ENCODE peak calls at places on chromosomes 4 and X, in seven cellular contexts. X, P, Q, J, V, A and D are unnamed samples.

GRCh38 chrX:28639502-28639901 is 52.3 kb downstream of the IL1RAPL1 start:
- DNase-seq in Q (no peak), P (no peak), X (peak), J (no peak), A (peak), V (no peak), D (no peak)

GRCh38 chr4:86834901-86835300 is 14.3 kb downstream of the SLC10A6 start:
- DNase-seq in X (peak), Q (no peak), P (no peak), A (peak), V (no peak), J (no peak), D (no peak)

GRCh38 chr4:158722291-158722916 is 792 bp downstream of the PPID start:
- DNase-seq in A (peak), V (no peak), Q (no peak), P (no peak), J (no peak), X (peak), D (no peak)

GRCh38 chrX:2490634-2491033 is 10.1 kb downstream of the DHRSX start:
- DNase-seq in X (no peak), J (peak), Q (no peak), A (no peak), P (no peak), V (no peak), D (peak)

GRCh38 chr4:1240721-1241465 is 8.0 kb downstream of the CTBP1 start:
- DNase-seq in J (peak), V (peak), A (no peak), P (peak), Q (peak), X (no peak), D (no peak)

GRCh38 chr4:48575964-48576363 is 85.9 kb downstream of the ZAR1 start:
- DNase-seq in A (peak), J (no peak), X (peak), Q (no peak), V (no peak), P (no peak), D (no peak)

GRCh38 chr4:107870916-107871786 is 46.4 kb downstream of the SGMS2 start:
- DNase-seq in V (no peak), J (no peak), Q (no peak), X (no peak), A (peak), P (no peak), D (no peak)

GRCh38 chr4:106294062-106294461 is 21.9 kb downstream of the TBCK start:
- DNase-seq in A (no peak), X (no peak), J (no peak), P (no peak), Q (no peak), V (no peak), D (no peak)

GRCh38 chrX:100194073-100194775 is 215.8 kb downstream of the PCDH19 start:
- DNase-seq in J (no peak), A (no peak), V (no peak), P (no peak), X (no peak), Q (no peak), D (no peak)

GRCh38 chrX:119477812-119478232 is 9.6 kb downstream of the SLC25A5 start:
- DNase-seq in Q (peak), J (no peak), X (peak), V (no peak), A (peak), P (no peak), D (no peak)

GRCh38 chrX:50100188-50100587 is 100.6 kb downstream of the AKAP4 start:
- DNase-seq in A (no peak), Q (no peak), V (no peak), P (no peak), X (no peak), J (no peak), D (no peak)

GRCh38 chr4:163901305-163901704 is 406.8 kb downstream of the TMA16 start:
- DNase-seq in J (no peak), V (no peak), A (no peak), Q (no peak), X (no peak), P (no peak), D (no peak)

GRCh38 chrX:17560385-17560784 is 176.9 kb upstream of the SCML1 start:
- DNase-seq in V (no peak), P (no peak), Q (no peak), J (no peak), X (no peak), A (no peak), D (no peak)

GRCh38 chr4:173652283-173652931 is 122.4 kb upstream of the HAND2 start:
- DNase-seq in X (no peak), V (no peak), A (no peak), J (no peak), Q (no peak), P (no peak), D (no peak)

GRCh38 chr4:1192091-1192492 is 19.7 kb upstream of the SPON2 start:
- DNase-seq in P (peak), J (peak), V (peak), X (peak), Q (peak), A (peak), D (peak)

GRCh38 chr4:122827258-122827887 is 742 bp downstream of the FGF2 start:
- DNase-seq in J (peak), P (peak), X (peak), A (no peak), V (no peak), Q (peak), D (no peak)

GRCh38 chrX:147917700-147918694 is 6.3 kb downstream of the FMR1 start:
- DNase-seq in J (no peak), X (peak), Q (no peak), P (no peak), A (peak), V (no peak), D (no peak)

GRCh38 chr4:47289805-47290204 is 173.7 kb downstream of the COMMD8 start:
- DNase-seq in A (no peak), V (no peak), X (no peak), J (no peak), Q (no peak), P (no peak), D (no peak)

GRCh38 chr4:80266267-80266901 is at the start of gene FGF5:
- DNase-seq in P (peak), A (peak), V (no peak), J (peak), Q (no peak), X (peak), D (peak)

GRCh38 chrX:110678591-110678990 is 117.0 kb downstream of the CHRDL1 start:
- DNase-seq in P (no peak), Q (no peak), X (no peak), A (no peak), V (no peak), J (no peak), D (no peak)

GRCh38 chrX:97692575-97692974 is 808.9 kb downstream of the RPA4 start:
- DNase-seq in Q (no peak), V (no peak), P (no peak), A (no peak), J (no peak), X (no peak), D (no peak)

GRCh38 chrX:100208076-100208475 is 202.0 kb downstream of the PCDH19 start:
- DNase-seq in A (no peak), Q (no peak), V (no peak), P (no peak), J (no peak), X (no peak), D (no peak)

GRCh38 chr4:20418865-20419451 is 167.3 kb downstream of the SLIT2 start:
- DNase-seq in Q (no peak), V (no peak), A (peak), J (no peak), P (no peak), X (peak), D (no peak)

GRCh38 chrX:48520976-48521352 is 644 bp upstream of the EBP start:
- DNase-seq in P (no peak), V (peak), Q (no peak), X (no peak), A (no peak), J (no peak), D (no peak)

GRCh38 chr4:31391976-31392375 is 671.8 kb downstream of the PCDH7 start:
- DNase-seq in J (no peak), V (no peak), P (no peak), Q (no peak), A (no peak), X (no peak), D (no peak)

DNA sequence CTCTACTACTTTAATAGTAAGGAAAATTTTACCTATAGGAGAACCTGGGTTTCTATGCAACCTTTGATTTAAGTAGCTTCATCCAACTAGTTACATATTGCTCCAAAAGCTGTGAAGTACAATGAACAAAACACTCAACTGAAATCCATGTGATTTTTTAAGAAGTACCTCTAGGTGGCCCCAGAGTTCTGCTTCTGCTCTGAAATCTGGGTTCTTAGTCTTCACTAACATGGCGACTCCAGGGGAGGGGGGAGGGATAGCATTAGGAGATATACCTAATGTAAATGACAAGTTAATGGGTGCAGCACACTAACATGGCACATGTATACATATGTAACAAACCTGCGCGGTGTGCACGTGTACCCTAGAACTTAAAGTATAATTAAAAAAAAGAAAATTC is 73.4 kb upstream of the MAGEB2 start:
- DNase-seq in P (peak), A (peak), V (no peak), J (no peak), X (peak), Q (no peak), D (no peak)
- TF ChIP-seq CTCF in P (no peak), A (peak), V (no peak), J (no peak), X (peak), Q (no peak), D (peak)

DNA sequence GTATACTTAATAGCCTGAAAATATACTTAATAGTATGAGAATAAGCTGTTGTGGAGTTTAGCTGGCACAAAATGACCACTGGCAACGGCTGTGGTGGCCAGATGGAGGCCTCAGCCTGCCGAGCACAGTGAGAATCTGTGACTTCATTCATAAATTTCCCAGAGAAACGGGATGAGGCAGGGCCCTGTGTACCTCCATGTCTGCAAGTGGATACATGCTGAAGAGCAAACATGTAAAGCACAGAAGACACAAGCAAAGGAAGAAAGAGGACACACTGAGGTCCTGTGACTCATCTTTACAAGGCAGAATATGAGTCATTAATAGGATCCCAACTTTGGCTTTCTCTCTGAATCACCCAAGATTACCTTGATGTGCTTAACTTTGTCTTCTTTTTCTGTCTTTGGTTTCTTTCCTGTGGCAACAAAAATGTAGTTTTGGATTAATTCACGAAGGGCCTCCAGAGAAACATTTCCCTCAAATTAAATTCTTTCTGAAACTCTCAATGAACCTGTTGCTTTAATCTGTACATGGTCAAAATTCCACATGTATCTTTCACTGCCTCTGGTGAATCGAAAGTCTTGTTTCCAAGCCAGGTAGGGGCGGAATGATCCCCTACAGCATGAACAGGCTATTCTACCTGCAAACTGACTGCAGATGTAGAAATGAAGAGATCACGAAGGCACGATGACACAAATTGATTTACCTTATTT is 56.4 kb downstream of the IRF2 start:
- DNase-seq in A (peak), X (peak), Q (no peak), V (no peak), J (no peak), P (no peak), D (no peak)
- TF ChIP-seq CTCF in A (no peak), X (peak), Q (no peak), V (no peak), J (no peak), P (no peak), D (no peak)

DNA sequence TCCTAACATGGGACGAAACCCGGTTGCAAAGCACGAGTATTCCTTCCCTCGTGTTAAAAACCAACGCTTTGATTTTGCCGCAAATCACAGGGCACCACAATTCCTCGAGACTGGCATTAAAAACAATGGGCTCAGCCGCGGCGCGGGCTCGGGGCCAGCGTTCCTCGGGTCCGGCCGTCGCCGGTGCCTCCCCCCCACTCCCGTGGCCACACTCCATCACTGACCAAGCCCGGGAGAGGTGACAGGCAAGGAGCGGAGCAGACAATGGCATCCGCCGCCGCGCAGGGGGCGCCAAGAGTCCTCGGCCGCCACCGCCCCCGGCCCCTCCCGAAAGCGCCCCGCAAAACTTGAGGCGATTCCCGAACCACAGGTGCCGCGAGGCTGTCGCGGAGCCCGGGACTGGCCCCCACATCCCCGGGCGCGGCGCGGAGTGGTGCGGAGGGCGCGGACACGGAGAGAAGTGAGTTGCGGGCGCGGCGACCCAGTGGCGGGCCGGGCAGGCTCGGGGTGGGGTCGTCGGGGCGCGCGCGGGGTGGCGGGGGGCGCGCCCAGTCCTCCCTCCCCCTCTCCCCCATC is 445 bp downstream of the AP1S2 start:
- DNase-seq in P (peak), Q (peak), A (no peak), J (peak), X (no peak), V (peak), D (no peak)
- TF ChIP-seq CTCF in P (no peak), Q (no peak), A (no peak), J (peak), X (peak), V (no peak), D (peak)

DNA sequence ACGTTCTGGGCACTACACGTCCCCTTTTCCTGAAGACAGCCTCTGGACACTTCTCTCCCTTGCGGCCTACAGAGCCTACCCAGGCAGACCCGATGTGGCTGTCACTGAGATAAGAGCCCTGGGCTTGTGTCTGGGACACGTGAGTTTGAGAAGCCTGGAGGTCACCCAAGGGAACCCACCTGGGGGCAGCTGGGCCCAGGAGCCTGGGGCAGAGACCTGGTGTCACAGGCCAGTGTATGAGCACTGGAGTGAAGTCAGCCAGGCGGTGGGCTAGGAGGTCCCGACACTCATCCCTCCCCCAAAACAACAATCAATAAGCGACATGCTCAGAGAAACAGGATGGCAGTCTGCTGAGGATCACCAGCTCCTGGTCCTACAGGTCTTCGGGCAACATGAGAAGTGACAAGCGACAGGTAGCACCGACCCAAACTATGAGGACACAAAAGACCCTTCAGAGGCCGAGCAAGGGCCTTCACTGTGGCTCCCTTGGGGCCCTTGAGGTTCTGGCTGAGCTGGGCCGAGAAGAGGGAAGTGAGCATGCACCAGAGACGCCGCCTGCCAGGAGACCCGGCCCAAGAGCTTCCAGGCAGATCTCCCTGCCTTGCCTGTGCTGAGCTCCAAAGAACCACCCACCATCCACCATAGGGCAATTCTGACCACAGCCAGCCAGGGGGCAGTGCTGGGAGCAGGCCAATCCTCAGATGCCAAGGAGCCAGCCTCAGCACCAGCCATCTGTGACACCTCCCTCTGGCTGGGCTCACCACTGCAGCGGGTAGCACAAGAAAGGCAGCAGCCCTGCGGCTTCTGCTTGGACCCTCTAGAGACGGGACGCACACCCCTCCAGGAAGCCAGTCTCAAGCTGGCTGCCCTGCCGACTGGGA is 11.0 kb upstream of the DUSP9 start:
- DNase-seq in J (peak), A (no peak), V (no peak), X (no peak), Q (peak), P (no peak), D (peak)
- TF ChIP-seq CTCF in J (no peak), A (no peak), V (no peak), X (peak), Q (no peak), P (no peak), D (peak)

DNA sequence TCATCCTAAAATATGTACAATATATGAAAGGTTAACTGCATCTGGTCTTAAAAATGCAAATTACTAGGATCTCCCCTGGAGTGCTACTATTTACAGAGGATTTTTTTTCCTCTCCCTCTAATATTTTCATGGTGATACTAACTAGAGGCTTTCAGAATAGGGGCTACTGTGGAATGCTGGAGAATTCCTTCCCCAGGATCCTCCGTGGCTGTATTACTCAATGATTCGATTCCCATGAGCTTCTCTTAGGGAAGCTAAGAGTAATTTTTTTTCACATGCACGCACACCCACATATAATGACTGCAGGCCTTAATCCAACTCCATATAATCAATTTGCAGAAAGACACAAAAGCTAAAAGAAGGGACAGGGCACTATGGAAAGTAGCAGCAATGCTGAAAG is 184.7 kb downstream of the ARHGAP6 start:
- DNase-seq in P (no peak), X (peak), V (no peak), Q (no peak), A (no peak), J (no peak), D (no peak)
- TF ChIP-seq CTCF in P (no peak), X (no peak), V (no peak), Q (no peak), A (no peak), J (no peak), D (no peak)

GRCh38 chr4:24840362-24840761 is 45.0 kb downstream of the SOD3 start:
- DNase-seq in P (no peak), Q (no peak), X (no peak), A (no peak), J (no peak), V (no peak), D (no peak)

GRCh38 chr4:24843121-24843520 is 47.7 kb downstream of the SOD3 start:
- DNase-seq in V (no peak), A (no peak), J (no peak), X (no peak), Q (no peak), P (no peak), D (no peak)

GRCh38 chr4:24837781-24838180 is 42.4 kb downstream of the SOD3 start:
- DNase-seq in V (no peak), Q (no peak), J (no peak), A (no peak), P (no peak), X (no peak), D (no peak)

GRCh38 chr4:24842356-24842755 is 47.0 kb downstream of the SOD3 start:
- DNase-seq in J (no peak), V (no peak), A (no peak), X (no peak), Q (no peak), P (no peak), D (no peak)

GRCh38 chr4:24840826-24841587 is 45.6 kb downstream of the SOD3 start:
- DNase-seq in J (no peak), P (no peak), A (no peak), Q (no peak), X (no peak), V (no peak), D (no peak)
- TF ChIP-seq CTCF in J (no peak), P (no peak), A (no peak), Q (no peak), X (no peak), V (no peak), D (no peak)

GRCh38 chrX:124211312-124211942 is 121.0 kb upstream of the TEX13D start:
- DNase-seq in Q (no peak), A (no peak), V (no peak), J (no peak), X (no peak), P (no peak), D (no peak)
- TF ChIP-seq CTCF in Q (peak), A (peak), V (peak), J (peak), X (peak), P (peak), D (peak)

GRCh38 chrX:107485019-107485418 is 35.6 kb downstream of the FRMPD3 start:
- DNase-seq in X (peak), V (no peak), P (no peak), A (peak), J (no peak), Q (no peak), D (no peak)
- TF ChIP-seq CTCF in X (no peak), V (no peak), P (no peak), A (no peak), J (no peak), Q (no peak), D (no peak)

GRCh38 chrX:106751407-106751806 is 24.9 kb downstream of the RNF128 start:
- DNase-seq in J (no peak), P (no peak), Q (no peak), X (no peak), A (no peak), V (no peak), D (no peak)

GRCh38 chrX:106748377-106748776 is 21.9 kb downstream of the RNF128 start:
- DNase-seq in X (no peak), V (no peak), P (no peak), A (no peak), Q (no peak), J (no peak), D (no peak)

DNA sequence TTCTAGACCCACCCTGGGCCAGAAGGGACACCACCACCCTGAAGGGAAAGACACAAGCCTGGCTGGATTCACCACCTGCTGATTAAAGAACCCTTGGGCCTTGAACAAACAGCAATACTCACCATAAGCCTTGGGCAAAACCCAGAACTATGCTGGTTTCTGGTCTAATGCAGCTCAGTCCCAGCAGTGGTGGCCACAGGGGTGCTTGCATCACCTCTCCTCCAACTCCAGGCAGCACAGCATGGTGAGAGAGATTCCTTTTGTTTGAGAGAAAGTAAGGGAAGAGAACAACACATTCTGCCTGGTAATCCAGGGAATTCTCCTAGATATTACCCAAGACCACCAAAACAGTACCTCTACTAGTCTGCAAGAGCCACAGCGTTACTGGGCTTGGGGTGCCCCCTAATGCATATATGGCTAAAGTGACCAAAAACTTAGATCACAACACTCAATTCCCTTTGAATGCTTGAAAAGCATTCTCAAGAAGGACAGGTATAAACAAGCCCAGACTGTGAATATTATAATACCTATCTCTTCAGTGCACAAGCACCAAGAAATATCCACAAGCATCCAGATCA is 25.7 kb downstream of the RNF128 start:
- DNase-seq in V (no peak), Q (no peak), P (no peak), A (no peak), X (peak), J (no peak), D (no peak)
- TF ChIP-seq CTCF in V (no peak), Q (no peak), P (no peak), A (peak), X (peak), J (no peak), D (peak)